ENCODE peak calls at places on chromosome X, in six cellular contexts. V is psoas muscle, J is left lung, X is fibroblast of mammary gland, E is NB4, M is A549. U is an unnamed sample.

GRCh38 chrX:9899640-9900075 is 67.5 kb upstream of the CLDN34 start:
- DNase-seq in V (no peak), J (no peak), X (peak; percentile 58), E (no peak), M (no peak), U (peak; percentile 74)

GRCh38 chrX:11351375-11352295 is 58.4 kb downstream of the AMELX start:
- DNase-seq in V (peak; percentile 64), J (peak; percentile 42), X (peak; percentile 97), E (no peak), M (no peak), U (peak; percentile 87)

GRCh38 chrX:50827996-50828395 is 14.0 kb upstream of the SHROOM4 start:
- DNase-seq in V (no peak), J (no peak), X (peak; percentile 49), E (no peak), M (peak; percentile 31), U (no peak)

GRCh38 chrX:99798951-99799350 is 611.1 kb downstream of the PCDH19 start:
- DNase-seq in V (no peak), J (no peak), X (no peak), E (no peak), M (no peak), U (no peak)

GRCh38 chrX:9682456-9682855 is 83.2 kb downstream of the GPR143 start:
- DNase-seq in V (no peak), J (no peak), X (peak; percentile 17), E (no peak), M (no peak), U (peak; percentile 44)

GRCh38 chrX:107628662-107629532 is 587 bp downstream of the PRPS1 start:
- DNase-seq in V (peak; percentile 15), J (peak; percentile 34), X (peak; percentile 24), E (peak; percentile 72), M (peak; percentile 50), U (peak; percentile 64)

GRCh38 chrX:16212436-16212835 is 45.2 kb downstream of the MAGEB17 start:
- DNase-seq in V (no peak), J (no peak), X (peak; percentile 35), E (peak; percentile 12), M (peak; percentile 22), U (peak; percentile 24)

GRCh38 chrX:15301924-15302323 is 13.5 kb downstream of the ASB11 start:
- DNase-seq in V (peak; percentile 63), J (peak; percentile 81), X (peak; percentile 40), E (peak; percentile 54), M (no peak), U (no peak)

GRCh38 chrX:10028283-10029104 is 61.3 kb downstream of the CLDN34 start:
- DNase-seq in V (no peak), J (no peak), X (no peak), E (no peak), M (no peak), U (no peak)

GRCh38 chrX:115425359-115425758 is 135.6 kb upstream of the PLS3 start:
- DNase-seq in V (no peak), J (no peak), X (no peak), E (no peak), M (no peak), U (no peak)

GRCh38 chrX:85024044-85024443 is 20.4 kb downstream of the APOOL start:
- DNase-seq in V (no peak), J (no peak), X (peak; percentile 35), E (no peak), M (no peak), U (peak; percentile 16)

GRCh38 chrX:110665636-110666035 is 130.0 kb downstream of the CHRDL1 start:
- DNase-seq in V (peak; percentile 18), J (peak; percentile 42), X (peak; percentile 45), E (peak; percentile 26), M (peak; percentile 21), U (peak; percentile 15)

GRCh38 chrX:57906790-57907189 is 3.5 kb downstream of the ZXDA start:
- DNase-seq in V (no peak), J (no peak), X (peak; percentile 62), E (no peak), M (no peak), U (no peak)

GRCh38 chrX:86028681-86029080 is 18.7 kb downstream of the CHM start:
- DNase-seq in V (no peak), J (no peak), X (peak; percentile 16), E (no peak), M (no peak), U (no peak)

GRCh38 chrX:9997524-9997923 is 30.4 kb downstream of the CLDN34 start:
- DNase-seq in V (no peak), J (no peak), X (no peak), E (no peak), M (no peak), U (no peak)

GRCh38 chrX:46040001-46040400 is 505.2 kb downstream of the ZNF674 start:
- DNase-seq in V (no peak), J (no peak), X (no peak), E (no peak), M (no peak), U (no peak)

GRCh38 chrX:19097553-19097952 is 24.7 kb downstream of the ADGRG2 start:
- DNase-seq in V (no peak), J (no peak), X (no peak), E (no peak), M (no peak), U (no peak)

GRCh38 chrX:39862958-39863357 is 234.8 kb downstream of the BCOR start:
- DNase-seq in V (no peak), J (no peak), X (no peak), E (peak; percentile 68), M (no peak), U (peak; percentile 23)

GRCh38 chrX:48894891-48895290 is 2.7 kb downstream of the TIMM17B start:
- DNase-seq in V (no peak), J (no peak), X (no peak), E (no peak), M (no peak), U (no peak)

GRCh38 chrX:30935985-30936384 is 46.9 kb upstream of the TAB3 start:
- DNase-seq in V (no peak), J (no peak), X (peak; percentile 13), E (peak; percentile 17), M (peak; percentile 21), U (peak; percentile 30)

GRCh38 chrX:70096052-70096451 is 33.8 kb downstream of the OTUD6A start:
- DNase-seq in V (no peak), J (no peak), X (peak; percentile 24), E (peak; percentile 4), M (peak; percentile 37), U (peak; percentile 46)

GRCh38 chrX:63330681-63331080 is 20.5 kb downstream of the SPIN4 start:
- DNase-seq in V (no peak), J (peak; percentile 36), X (peak; percentile 3), E (peak; percentile 74), M (peak; percentile 23), U (peak; percentile 0)

GRCh38 chrX:118974088-118974907 is at the start of gene LONRF3:
- DNase-seq in V (peak; percentile 77), J (peak; percentile 81), X (peak; percentile 42), E (peak; percentile 86), M (peak; percentile 60), U (peak; percentile 13)

GRCh38 chrX:151754641-151755215 is 20.2 kb downstream of the CNGA2 start:
- DNase-seq in V (no peak), J (no peak), X (no peak), E (no peak), M (no peak), U (no peak)

GRCh38 chrX:103157511-103158316 is 57.2 kb upstream of the BEX4 start:
- DNase-seq in V (no peak), J (no peak), X (peak; percentile 55), E (peak; percentile 72), M (peak; percentile 23), U (peak; percentile 72)

GRCh38 chrX:3393581-3394111 is 47.2 kb upstream of the MXRA5 start:
- DNase-seq in V (no peak), J (no peak), X (peak; percentile 83), E (no peak), M (no peak), U (no peak)

GRCh38 chrX:110412971-110413726 is 54.5 kb downstream of the RTL9 start:
- DNase-seq in V (peak; percentile 68), J (peak; percentile 69), X (peak; percentile 73), E (peak; percentile 71), M (peak; percentile 66), U (peak; percentile 75)

GRCh38 chrX:101617211-101618191 is at the start of gene ARMCX6:
- DNase-seq in V (peak; percentile 71), J (peak; percentile 86), X (peak; percentile 74), E (peak; percentile 19), M (peak; percentile 75), U (peak; percentile 79)
- TF ChIP-seq CTCF in V (peak; percentile 34), J (peak; percentile 23), X (peak; percentile 20), E (no peak), M (peak; percentile 42), U (peak; percentile 29)

DNA sequence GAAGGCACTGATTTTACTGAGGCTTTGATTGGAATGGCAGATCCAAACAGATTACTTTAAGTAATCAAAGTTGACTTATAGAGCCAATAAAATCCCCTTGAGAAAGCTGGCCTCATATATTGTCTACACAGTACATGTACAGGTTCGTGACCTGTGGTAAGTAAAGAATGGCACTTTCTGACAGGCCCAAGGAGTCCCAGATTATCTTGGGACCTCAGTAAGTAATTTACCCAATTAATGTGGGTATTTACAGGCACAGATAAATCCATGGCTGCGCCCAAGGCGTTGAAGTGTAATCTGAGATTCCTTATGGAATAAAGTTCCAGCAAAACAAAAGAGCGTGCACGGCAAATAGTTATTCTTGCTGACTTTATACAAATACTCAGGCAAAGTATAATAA is 62.4 kb downstream of the PAGE2 start:
- DNase-seq in V (no peak), J (no peak), X (no peak), E (no peak), M (no peak), U (no peak)
- H3K4me3 ChIP-seq in V (no peak overlapping the region), J (no peak overlapping the region), X (no peak overlapping the region), E (no peak overlapping the region), M (no peak overlapping the region), U (no peak overlapping the region)

DNA sequence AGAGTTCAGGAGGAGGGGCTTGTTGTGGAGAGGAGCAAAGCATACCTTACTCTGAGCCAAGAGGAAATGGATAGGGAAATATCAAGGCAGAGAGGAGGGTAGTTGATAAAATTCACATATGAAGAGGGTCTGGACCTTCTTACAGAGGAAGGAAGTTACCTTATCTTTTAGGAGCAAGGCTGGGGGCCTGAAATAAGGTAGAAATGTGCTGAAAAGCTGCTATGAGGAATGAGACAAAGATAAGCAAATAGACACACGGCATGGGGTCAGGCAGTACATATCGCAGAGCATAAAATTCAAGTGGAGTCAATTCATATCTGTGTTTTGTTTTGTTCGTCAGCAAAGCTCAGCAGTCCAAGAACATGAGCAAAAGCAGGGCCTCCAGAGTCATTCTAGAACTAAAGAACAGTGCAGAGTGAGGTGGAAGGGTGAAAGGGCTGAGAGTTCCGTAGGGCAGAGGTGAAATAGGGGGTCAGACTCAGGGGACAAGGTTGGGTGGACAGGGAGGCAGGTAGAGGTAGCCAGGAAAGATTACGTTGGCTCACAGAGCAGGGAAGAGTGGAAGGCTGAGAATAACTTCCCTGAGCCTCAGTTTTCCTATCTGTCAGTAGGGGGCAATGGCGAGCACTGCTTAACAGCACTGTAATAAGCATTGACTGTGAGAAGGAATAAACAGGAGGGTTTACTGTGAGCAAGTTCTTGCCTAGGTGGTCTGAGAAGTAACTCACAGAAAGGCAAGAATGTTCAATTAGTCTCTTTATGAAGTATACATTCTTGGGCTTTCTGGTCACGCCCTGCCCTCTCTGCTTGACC is 9.2 kb downstream of the VSIG4 start:
- DNase-seq in V (no peak), J (no peak), X (peak; percentile 31), E (peak; percentile 72), M (peak; percentile 21), U (peak; percentile 15)
- TF ChIP-seq CTCF in V (peak; percentile 32), J (peak; percentile 62), X (peak; percentile 77), E (peak; percentile 69), M (no peak), U (peak; percentile 59)

DNA sequence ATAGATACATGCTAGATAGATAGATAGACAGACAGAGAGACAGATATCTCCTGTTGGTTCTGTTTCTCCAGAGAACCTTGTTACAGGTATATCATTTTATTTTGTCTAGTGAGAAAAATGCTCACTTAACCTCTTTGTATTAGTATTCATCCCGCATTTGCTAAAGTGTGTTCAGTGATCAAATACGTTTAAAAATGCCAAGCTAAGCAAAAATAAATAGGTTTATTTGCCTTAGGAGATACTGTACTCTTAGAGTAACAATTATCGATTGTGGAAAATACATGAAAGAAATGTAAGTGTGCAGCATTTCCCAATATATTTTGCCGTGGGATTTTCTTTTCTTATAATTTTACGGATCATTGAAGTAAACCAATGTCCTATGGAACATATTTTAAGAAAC is 262.9 kb upstream of the CXorf51A start:
- DNase-seq in V (no peak), J (no peak), X (no peak), E (no peak), M (no peak), U (no peak)
- H3K4me3 ChIP-seq in V (no peak overlapping the region), J (no peak overlapping the region), X (no peak overlapping the region), E (no peak overlapping the region), M (no peak overlapping the region), U (no peak overlapping the region)